ENCODE peak calls at places on chromosomes 2 and 18, in five cellular contexts. C, N, W, H and P are unnamed samples.

GRCh38 chr2:210432633-210433032 is 43.9 kb downstream of the LANCL1 start:
- DNase-seq in C (no peak), N (no peak), W (no peak), H (no peak), P (no peak)

GRCh38 chr2:240647503-240648154 is 22.3 kb downstream of the GPR35 start:
- DNase-seq in C (no peak), N (no peak), W (no peak), H (no peak), P (peak; percentile 24)

GRCh38 chr2:176473177-176473576 is 203.9 kb downstream of the MTX2 start:
- DNase-seq in C (no peak), N (no peak), W (no peak), H (no peak), P (no peak)

GRCh38 chr18:42113529-42114191 is 158.6 kb downstream of the PIK3C3 start:
- DNase-seq in C (no peak), N (no peak), W (no peak), H (no peak), P (no peak)

GRCh38 chr2:137031731-137032130 is 266.4 kb downstream of the THSD7B start:
- DNase-seq in C (no peak), N (no peak), W (no peak), H (no peak), P (no peak)

GRCh38 chr18:40222736-40223135 is 1732.3 kb upstream of the PIK3C3 start:
- DNase-seq in C (no peak), N (no peak), W (no peak), H (no peak), P (no peak)

GRCh38 chr18:55337908-55338521 is 250.0 kb downstream of the TCF4 start:
- DNase-seq in C (no peak), N (no peak), W (no peak), H (no peak), P (no peak)

GRCh38 chr2:102109016-102109415 is 33.5 kb upstream of the IL1R1 start:
- DNase-seq in C (no peak), N (no peak), W (no peak), H (no peak), P (no peak)

GRCh38 chr18:45962461-45962860 is 4.7 kb downstream of the EPG5 start:
- DNase-seq in C (no peak), N (no peak), W (no peak), H (no peak), P (no peak)

GRCh38 chr18:67551146-67551545 is 34.6 kb upstream of the DSEL start:
- DNase-seq in C (no peak), N (no peak), W (no peak), H (no peak), P (no peak)

GRCh38 chr2:78201064-78201575 is 678.9 kb upstream of the LRRTM4 start:
- DNase-seq in C (no peak), N (no peak), W (no peak), H (no peak), P (no peak)

GRCh38 chr18:48387300-48387699 is 21.9 kb downstream of the ZBTB7C start:
- DNase-seq in C (no peak), N (no peak), W (no peak), H (no peak), P (no peak)

GRCh38 chr2:195658541-195658890 is 1.5 kb downstream of the SLC39A10 start:
- DNase-seq in C (no peak), N (no peak), W (no peak), H (no peak), P (peak; percentile 10)

GRCh38 chr2:30410217-30410616 is 36.8 kb upstream of the LCLAT1 start:
- DNase-seq in C (no peak), N (no peak), W (no peak), H (no peak), P (no peak)

GRCh38 chr2:162385516-162385915 is 41.6 kb downstream of the GCA start:
- DNase-seq in C (no peak), N (no peak), W (no peak), H (no peak), P (no peak)

GRCh38 chr2:121284424-121285076 is 452 bp downstream of the TFCP2L1 start:
- DNase-seq in C (no peak), N (peak; percentile 81), W (no peak), H (no peak), P (peak; percentile 75)

GRCh38 chr2:179701524-179702110 is 159.8 kb downstream of the ZNF385B start:
- DNase-seq in C (no peak), N (no peak), W (no peak), H (no peak), P (no peak)

GRCh38 chr2:121897335-121897970 is 142.0 kb downstream of the TSN start:
- DNase-seq in C (peak; percentile 34), N (no peak), W (no peak), H (no peak), P (peak; percentile 56)

DNA sequence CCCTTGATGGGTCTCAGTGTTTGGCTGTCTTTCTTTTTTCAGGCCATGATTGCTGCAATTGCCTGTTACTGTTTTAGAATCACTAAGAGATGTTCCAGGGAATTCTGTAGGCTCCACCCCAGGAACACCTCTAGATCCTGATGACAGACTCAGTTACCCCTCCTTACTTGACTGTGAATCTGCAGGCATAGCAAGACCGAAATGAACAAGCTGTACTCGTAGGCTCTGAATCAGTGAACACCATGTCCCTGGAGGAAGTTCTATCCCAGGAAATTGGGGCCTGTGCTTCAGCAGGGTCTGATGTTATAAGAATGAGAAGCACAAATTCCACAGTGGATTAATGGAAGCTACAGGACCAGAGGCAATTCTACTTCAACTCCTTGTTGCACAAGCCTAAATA is 148.6 kb downstream of the COPS8 start:
- DNase-seq in C (no peak), N (no peak), W (no peak), H (no peak), P (no peak)
- TF ChIP-seq POLR2AphosphoS5 in C (no peak), N (no peak), W (no peak), H (peak; percentile 41), P (no peak)

GRCh38 chr2:135164431-135164830 is 112.3 kb downstream of the RAB3GAP1 start:
- DNase-seq in C (no peak), N (no peak), W (no peak), H (no peak), P (no peak)
- TF ChIP-seq POLR2AphosphoS5 in C (no peak), N (no peak), W (no peak), H (no peak), P (no peak)

DNA sequence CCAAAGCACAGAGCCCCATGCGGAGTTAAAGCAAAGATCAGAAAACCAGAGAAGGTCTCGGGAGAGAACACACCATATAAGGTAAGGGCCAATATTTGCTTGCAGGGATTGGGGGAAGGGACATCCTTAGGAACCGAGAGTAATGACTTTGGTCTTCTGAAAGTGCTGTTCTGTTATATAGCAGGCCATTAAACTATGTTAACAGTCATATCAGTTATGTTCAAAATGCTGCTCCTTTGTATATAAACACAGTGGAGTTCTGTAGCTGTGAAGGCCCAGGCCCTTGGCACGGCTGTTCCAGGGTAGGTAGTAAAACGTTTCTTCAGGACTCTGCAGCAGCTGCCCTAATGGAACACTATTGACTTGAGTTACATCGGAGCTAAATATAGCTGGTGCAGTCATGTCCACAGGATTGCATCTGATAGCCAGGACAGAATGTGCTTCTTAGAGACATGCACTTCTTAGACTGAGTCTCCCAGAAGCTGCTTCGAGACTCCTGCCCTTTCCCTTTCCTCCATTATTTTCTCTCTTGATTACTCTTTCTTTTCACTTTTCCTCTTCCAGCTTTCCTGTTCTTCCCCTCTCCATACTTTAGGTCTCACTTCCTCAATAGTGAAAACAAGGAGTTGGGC is 122.4 kb downstream of the SETBP1 start:
- DNase-seq in C (no peak), N (no peak), W (no peak), H (peak; percentile 78), P (no peak)
- TF ChIP-seq POLR2AphosphoS5 in C (no peak), N (no peak), W (no peak), H (peak; percentile 73), P (no peak)

GRCh38 chr2:101081508-101081907 is 69.7 kb downstream of the TBC1D8 start:
- DNase-seq in C (no peak), N (no peak), W (no peak), H (no peak), P (no peak)

GRCh38 chr2:101080214-101081068 is 70.7 kb downstream of the TBC1D8 start:
- DNase-seq in C (no peak), N (no peak), W (no peak), H (no peak), P (no peak)

DNA sequence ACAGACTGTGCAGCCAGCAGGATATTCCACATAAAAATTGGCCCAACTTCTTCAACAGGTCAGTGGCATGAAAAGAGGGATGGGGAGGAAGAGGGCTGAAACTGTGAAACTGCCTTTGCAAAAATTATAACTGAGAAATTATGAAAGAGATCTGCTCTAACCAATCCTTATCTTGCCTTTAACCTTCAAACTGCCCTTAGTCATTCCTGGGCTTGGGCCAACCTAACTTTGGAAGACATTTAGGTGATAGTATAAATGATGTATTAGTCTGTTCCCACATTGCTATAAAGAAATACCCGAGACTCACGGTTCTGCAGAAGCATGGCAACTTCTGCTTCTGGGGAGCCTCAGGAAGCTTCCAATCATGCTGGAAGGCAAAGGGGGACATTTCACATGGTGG is 74.5 kb downstream of the RPL31 start:
- DNase-seq in C (no peak), N (no peak), W (no peak), H (no peak), P (no peak)
- TF ChIP-seq POLR2AphosphoS5 in C (no peak), N (no peak), W (no peak), H (no peak), P (no peak)

GRCh38 chr2:130851624-130852382 is 15.1 kb downstream of the ARHGEF4 start:
- DNase-seq in C (no peak), N (no peak), W (no peak), H (no peak), P (no peak)
- TF ChIP-seq POLR2AphosphoS5 in C (no peak), N (no peak), W (no peak), H (no peak), P (no peak)

DNA sequence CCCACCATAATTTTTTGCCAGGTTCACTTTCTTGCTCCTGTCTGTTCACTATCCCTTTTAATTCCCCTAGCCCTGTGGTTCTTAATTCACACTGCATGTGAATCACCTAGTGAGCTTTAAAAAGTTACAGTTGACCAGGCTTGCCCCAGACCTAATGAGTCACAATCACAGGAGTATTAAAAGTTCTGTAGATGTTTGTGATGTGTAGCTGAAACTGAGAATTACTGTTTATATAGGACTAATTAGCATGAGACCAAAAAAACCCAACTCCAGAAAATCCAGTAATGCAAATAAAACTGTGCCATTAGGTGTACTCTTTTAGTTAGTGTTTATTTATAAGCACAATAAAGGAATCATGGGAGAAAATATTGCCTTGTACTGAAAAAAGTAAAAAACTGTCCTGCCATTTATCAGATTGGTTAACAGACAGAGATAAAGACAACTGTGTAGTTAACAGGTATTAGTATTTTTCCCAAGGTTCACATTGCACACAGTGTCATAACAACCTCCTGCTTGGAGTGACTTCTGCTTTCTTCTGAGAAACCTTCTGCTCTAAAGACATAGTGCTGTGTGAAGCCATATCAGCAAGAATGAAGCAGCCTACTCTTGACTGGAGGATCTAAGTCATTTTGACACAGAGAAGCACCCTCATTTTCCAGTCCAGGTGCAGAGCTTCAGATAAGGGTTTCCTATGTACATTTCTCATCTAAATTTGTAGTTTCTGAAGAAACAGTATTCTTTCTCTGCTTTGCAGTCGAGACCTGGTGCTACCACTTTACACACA is 39.0 kb downstream of the VAPA start:
- DNase-seq in C (no peak), N (no peak), W (no peak), H (no peak), P (no peak)
- TF ChIP-seq POLR2AphosphoS5 in C (no peak), N (no peak), W (no peak), H (no peak), P (no peak)

GRCh38 chr18:31064130-31064529 is 21.6 kb upstream of the DSC3 start:
- DNase-seq in C (no peak), N (no peak), W (no peak), H (no peak), P (no peak)
- TF ChIP-seq POLR2AphosphoS5 in C (no peak), N (no peak), W (no peak), H (no peak), P (no peak)